ENCODE peak calls at places on chromosomes 4 and X, in seven cellular contexts. One of them, this sample, is unnamed.

GRCh38 chr4:126698224-126698623 is 934.5 kb upstream of the INTU start:
- DNase-seq in stimulated activated CD8-positive, alpha-beta memory T cell treated with anti-CD3 and anti-CD28 coated beads, Interleukin-7, amount 100 ng/mL, for 1 hour: no peak
- DNase-seq in AG04449: no peak
- DNase-seq in HTR-8/SVneo: no peak
- DNase-seq in HCEC 1CT: no peak
- DNase-seq in activated T-cell treated with anti-CD3 and anti-CD28 coated beads, Interleukin-2, amount 50 U/mL, for 72 hours: no peak
- DNase-seq in uterus: no peak
- DNase-seq in this sample: no peak

GRCh38 chrX:43559643-43560042 is 96.5 kb upstream of the MAOA start:
- DNase-seq in stimulated activated CD8-positive, alpha-beta memory T cell treated with anti-CD3 and anti-CD28 coated beads, Interleukin-7, amount 100 ng/mL, for 1 hour: no peak
- DNase-seq in AG04449: no peak
- DNase-seq in activated T-cell treated with anti-CD3 and anti-CD28 coated beads, Interleukin-2, amount 50 U/mL, for 72 hours: peak
- DNase-seq in HTR-8/SVneo: peak
- DNase-seq in uterus: peak
- DNase-seq in HCEC 1CT: peak
- DNase-seq in this sample: peak

GRCh38 chrX:10615931-10616780 is 4.2 kb downstream of the MID1 start:
- DNase-seq in HTR-8/SVneo: no peak
- DNase-seq in stimulated activated CD8-positive, alpha-beta memory T cell treated with anti-CD3 and anti-CD28 coated beads, Interleukin-7, amount 100 ng/mL, for 1 hour: no peak
- DNase-seq in uterus: peak
- DNase-seq in AG04449: no peak
- DNase-seq in HCEC 1CT: peak
- DNase-seq in activated T-cell treated with anti-CD3 and anti-CD28 coated beads, Interleukin-2, amount 50 U/mL, for 72 hours: peak
- DNase-seq in this sample: no peak

GRCh38 chrX:138928737-138929459 is 217.4 kb upstream of the FGF13 start:
- DNase-seq in HCEC 1CT: no peak
- DNase-seq in stimulated activated CD8-positive, alpha-beta memory T cell treated with anti-CD3 and anti-CD28 coated beads, Interleukin-7, amount 100 ng/mL, for 1 hour: no peak
- DNase-seq in activated T-cell treated with anti-CD3 and anti-CD28 coated beads, Interleukin-2, amount 50 U/mL, for 72 hours: no peak
- DNase-seq in AG04449: no peak
- DNase-seq in uterus: no peak
- DNase-seq in HTR-8/SVneo: no peak
- DNase-seq in this sample: no peak

GRCh38 chrX:9195199-9195880 is 161.4 kb upstream of the FAM9B start:
- DNase-seq in HTR-8/SVneo: no peak
- DNase-seq in uterus: no peak
- DNase-seq in stimulated activated CD8-positive, alpha-beta memory T cell treated with anti-CD3 and anti-CD28 coated beads, Interleukin-7, amount 100 ng/mL, for 1 hour: no peak
- DNase-seq in activated T-cell treated with anti-CD3 and anti-CD28 coated beads, Interleukin-2, amount 50 U/mL, for 72 hours: no peak
- DNase-seq in HCEC 1CT: no peak
- DNase-seq in AG04449: no peak
- DNase-seq in this sample: no peak

GRCh38 chrX:140393507-140393906 is 111.4 kb downstream of the SOX3 start:
- DNase-seq in uterus: no peak
- DNase-seq in HCEC 1CT: no peak
- DNase-seq in HTR-8/SVneo: no peak
- DNase-seq in activated T-cell treated with anti-CD3 and anti-CD28 coated beads, Interleukin-2, amount 50 U/mL, for 72 hours: no peak
- DNase-seq in stimulated activated CD8-positive, alpha-beta memory T cell treated with anti-CD3 and anti-CD28 coated beads, Interleukin-7, amount 100 ng/mL, for 1 hour: no peak
- DNase-seq in AG04449: no peak
- DNase-seq in this sample: no peak

GRCh38 chr4:23993373-23993772 is 103.5 kb upstream of the PPARGC1A start:
- DNase-seq in HCEC 1CT: no peak
- DNase-seq in AG04449: no peak
- DNase-seq in uterus: no peak
- DNase-seq in HTR-8/SVneo: no peak
- DNase-seq in activated T-cell treated with anti-CD3 and anti-CD28 coated beads, Interleukin-2, amount 50 U/mL, for 72 hours: no peak
- DNase-seq in stimulated activated CD8-positive, alpha-beta memory T cell treated with anti-CD3 and anti-CD28 coated beads, Interleukin-7, amount 100 ng/mL, for 1 hour: no peak
- DNase-seq in this sample: no peak

GRCh38 chrX:133415276-133416105 is at the start of gene GPC4:
- DNase-seq in HCEC 1CT: no peak
- DNase-seq in uterus: peak
- DNase-seq in HTR-8/SVneo: no peak
- DNase-seq in AG04449: no peak
- DNase-seq in stimulated activated CD8-positive, alpha-beta memory T cell treated with anti-CD3 and anti-CD28 coated beads, Interleukin-7, amount 100 ng/mL, for 1 hour: no peak
- DNase-seq in activated T-cell treated with anti-CD3 and anti-CD28 coated beads, Interleukin-2, amount 50 U/mL, for 72 hours: peak
- DNase-seq in this sample: peak

This sample was measured in RCC 7860.